ENCODE peak calls at places on chromosomes 13 and 19, in four cellular contexts. O is fibroblast of the aortic adventitia, Z is bronchial epithelial cell, B is fibroblast of lung. F is an unnamed sample.

GRCh38 chr13:89163081-89163480 is 1491.9 kb downstream of the SLITRK5 start:
- DNase-seq in O (peak; percentile 71), Z (no peak), B (peak; percentile 38), F (no peak)

GRCh38 chr13:51663980-51664957 is 80.0 kb downstream of the WDFY2 start:
- DNase-seq in O (peak; percentile 63), Z (peak; percentile 73), B (no peak), F (no peak)

GRCh38 chr19:28908941-28909340 is 304.0 kb downstream of the UQCRFS1 start:
- DNase-seq in O (no peak), Z (no peak), B (no peak), F (no peak)

GRCh38 chr13:92074658-92075057 is 676.2 kb downstream of the GPC5 start:
- DNase-seq in O (no peak), Z (peak; percentile 10), B (peak; percentile 43), F (no peak)

GRCh38 chr19:34350161-34350561 is 14.8 kb upstream of the GPI start:
- DNase-seq in O (no peak), Z (no peak), B (no peak), F (no peak)

GRCh38 chr19:42596391-42597071 is 1.8 kb upstream of the CEACAM8 start:
- DNase-seq in O (peak; percentile 7), Z (peak; percentile 8), B (peak; percentile 7), F (no peak)

GRCh38 chr13:28636677-28637317 is 22.1 kb upstream of the POMP start:
- DNase-seq in O (peak; percentile 75), Z (peak; percentile 66), B (peak; percentile 75), F (no peak)

GRCh38 chr13:48891586-48891985 is 84.1 kb upstream of the FNDC3A start:
- DNase-seq in O (peak; percentile 40), Z (peak; percentile 81), B (peak; percentile 37), F (no peak)

GRCh38 chr19:46697142-46697960 is 19.6 kb downstream of the PRKD2 start:
- DNase-seq in O (peak; percentile 51), Z (peak; percentile 64), B (peak; percentile 71), F (peak; percentile 51)

GRCh38 chr13:79241697-79242096 is 164.4 kb downstream of the RBM26 start:
- DNase-seq in O (no peak), Z (no peak), B (no peak), F (no peak)
- TF ChIP-seq CTCF in O (no peak), Z (no peak), B (no peak), F (no peak)

GRCh38 chr19:15108845-15109767 is 1.9 kb downstream of the SYDE1 start:
- DNase-seq in O (no peak), Z (no peak), B (no peak), F (no peak)

GRCh38 chr19:15108145-15108844 is 1.1 kb downstream of the SYDE1 start:
- DNase-seq in O (no peak), Z (no peak), B (no peak), F (no peak)

GRCh38 chr19:15110418-15110815 is 3.2 kb downstream of the SYDE1 start:
- DNase-seq in O (no peak), Z (no peak), B (no peak), F (no peak)

GRCh38 chr19:15111758-15112157 is 4.6 kb downstream of the SYDE1 start:
- DNase-seq in O (no peak), Z (no peak), B (no peak), F (no peak)

GRCh38 chr19:15109768-15110417 is 2.7 kb downstream of the SYDE1 start:
- DNase-seq in O (no peak), Z (no peak), B (no peak), F (no peak)
- H3K4me3 ChIP-seq in O (no peak overlapping the region), Z (no peak overlapping the region), B (no peak overlapping the region), F (no peak overlapping the region)

GRCh38 chr13:24253520-24254150 is 55.7 kb upstream of the C1QTNF9 start:
- DNase-seq in O (no peak), Z (no peak), B (no peak), F (no peak)
- TF ChIP-seq CTCF in O (no peak), Z (no peak), B (no peak), F (no peak)

DNA sequence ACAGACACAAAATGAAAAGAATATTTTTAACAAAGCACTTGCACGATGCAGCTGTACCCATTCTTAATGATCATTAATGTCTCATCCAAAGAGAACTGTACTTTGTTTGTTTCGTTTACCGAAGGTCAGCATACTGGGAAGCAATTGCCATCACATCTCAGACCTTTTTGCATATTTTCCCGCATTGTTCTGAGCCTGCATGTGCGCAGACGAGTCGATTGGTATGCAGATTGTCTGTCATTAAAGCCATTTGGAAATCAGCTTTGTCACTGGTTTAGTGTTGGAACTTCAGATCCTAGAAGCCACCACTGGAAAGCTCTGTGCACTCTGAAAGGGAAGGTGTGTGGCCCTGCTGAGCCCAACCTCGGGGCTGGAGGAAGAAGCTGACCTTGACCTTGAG is 15.6 kb downstream of the SPACA7 start:
- DNase-seq in O (no peak), Z (no peak), B (no peak), F (no peak)
- H3K4me3 ChIP-seq in O (no peak overlapping the region), Z (no peak overlapping the region), B (no peak overlapping the region), F (no peak overlapping the region)

GRCh38 chr19:20051841-20052768 is 12.8 kb upstream of the ZNF682 start:
- DNase-seq in O (peak; percentile 97), Z (peak; percentile 97), B (peak; percentile 99), F (peak; percentile 98)
- TF ChIP-seq CTCF in O (peak; percentile 14), Z (no peak), B (peak; percentile 2), F (no peak)

F was measured in retinal pigment epithelial cell.